ENCODE peak calls at places on chromosomes 2 and 18, in seven cellular contexts. One of them, this sample, is unnamed.

GRCh38 chr18:38940475-38940862 is 1374.9 kb upstream of the CELF4 start:
- DNase-seq in CD4-positive, alpha-beta T cell: no peak
- DNase-seq in glutamatergic neuron: no peak
- DNase-seq in neural crest cell: no peak
- DNase-seq in thyroid gland: no peak
- DNase-seq in H9: no peak
- DNase-seq in cardiac fibroblast: no peak
- DNase-seq in this sample: no peak

GRCh38 chr18:75200071-75200470 is 8.9 kb downstream of the PTGR3 start:
- DNase-seq in glutamatergic neuron: no peak
- DNase-seq in cardiac fibroblast: no peak
- DNase-seq in H9: no peak
- DNase-seq in CD4-positive, alpha-beta T cell: no peak
- DNase-seq in thyroid gland: no peak
- DNase-seq in neural crest cell: no peak
- DNase-seq in this sample: no peak

GRCh38 chr2:189285962-189286648 is 106.5 kb upstream of the COL5A2 start:
- DNase-seq in H9: no peak
- DNase-seq in neural crest cell: no peak
- DNase-seq in cardiac fibroblast: peak
- DNase-seq in CD4-positive, alpha-beta T cell: no peak
- DNase-seq in thyroid gland: no peak
- DNase-seq in glutamatergic neuron: no peak
- DNase-seq in this sample: no peak

GRCh38 chr2:20450201-20451108 is 3.6 kb downstream of the RHOB start:
- DNase-seq in CD4-positive, alpha-beta T cell: no peak
- DNase-seq in neural crest cell: no peak
- DNase-seq in cardiac fibroblast: peak
- DNase-seq in H9: peak
- DNase-seq in thyroid gland: peak
- DNase-seq in glutamatergic neuron: peak
- DNase-seq in this sample: no peak

GRCh38 chr2:72864500-72864899 is 22.7 kb upstream of the SPR start:
- DNase-seq in cardiac fibroblast: peak
- DNase-seq in CD4-positive, alpha-beta T cell: no peak
- DNase-seq in thyroid gland: no peak
- DNase-seq in H9: no peak
- DNase-seq in neural crest cell: no peak
- DNase-seq in glutamatergic neuron: no peak
- DNase-seq in this sample: no peak

GRCh38 chr2:105388971-105389381 is 9.9 kb downstream of the FHL2 start:
- DNase-seq in glutamatergic neuron: no peak
- DNase-seq in H9: no peak
- DNase-seq in thyroid gland: no peak
- DNase-seq in neural crest cell: no peak
- DNase-seq in cardiac fibroblast: peak
- DNase-seq in CD4-positive, alpha-beta T cell: no peak
- DNase-seq in this sample: no peak

GRCh38 chr2:51859260-51859659 is 827.3 kb upstream of the NRXN1 start:
- DNase-seq in H9: no peak
- DNase-seq in CD4-positive, alpha-beta T cell: no peak
- DNase-seq in thyroid gland: no peak
- DNase-seq in neural crest cell: no peak
- DNase-seq in glutamatergic neuron: no peak
- DNase-seq in cardiac fibroblast: no peak
- DNase-seq in this sample: no peak

GRCh38 chr2:25041307-25041927 is 459 bp upstream of the EFR3B start:
- DNase-seq in glutamatergic neuron: peak
- DNase-seq in H9: peak
- DNase-seq in cardiac fibroblast: peak
- DNase-seq in neural crest cell: peak
- DNase-seq in CD4-positive, alpha-beta T cell: peak
- DNase-seq in thyroid gland: peak
- DNase-seq in this sample: no peak

GRCh38 chr2:25833566-25833965 is 44.7 kb downstream of the ASXL2 start:
- DNase-seq in thyroid gland: no peak
- DNase-seq in cardiac fibroblast: no peak
- DNase-seq in neural crest cell: no peak
- DNase-seq in glutamatergic neuron: no peak
- DNase-seq in CD4-positive, alpha-beta T cell: no peak
- DNase-seq in H9: no peak
- DNase-seq in this sample: no peak

GRCh38 chr2:74458957-74459290 is 686 bp downstream of the WBP1 start:
- DNase-seq in glutamatergic neuron: no peak
- DNase-seq in CD4-positive, alpha-beta T cell: no peak
- DNase-seq in H9: no peak
- DNase-seq in thyroid gland: no peak
- DNase-seq in neural crest cell: no peak
- DNase-seq in cardiac fibroblast: peak
- DNase-seq in this sample: no peak

GRCh38 chr18:78580835-78581339 is 398.7 kb upstream of the SALL3 start:
- DNase-seq in cardiac fibroblast: no peak
- DNase-seq in glutamatergic neuron: no peak
- DNase-seq in H9: no peak
- DNase-seq in neural crest cell: no peak
- DNase-seq in CD4-positive, alpha-beta T cell: no peak
- DNase-seq in thyroid gland: no peak
- DNase-seq in this sample: no peak

GRCh38 chr2:188785515-188785914 is 188.7 kb upstream of the COL3A1 start:
- DNase-seq in glutamatergic neuron: no peak
- DNase-seq in cardiac fibroblast: peak
- DNase-seq in H9: no peak
- DNase-seq in neural crest cell: no peak
- DNase-seq in CD4-positive, alpha-beta T cell: no peak
- DNase-seq in thyroid gland: no peak
- DNase-seq in this sample: no peak

GRCh38 chr2:17636989-17637906 is 96.8 kb downstream of the VSNL1 start:
- DNase-seq in neural crest cell: no peak
- DNase-seq in thyroid gland: peak
- DNase-seq in cardiac fibroblast: no peak
- DNase-seq in glutamatergic neuron: peak
- DNase-seq in H9: no peak
- DNase-seq in CD4-positive, alpha-beta T cell: no peak
- DNase-seq in this sample: no peak

GRCh38 chr2:19848029-19848750 is 53.6 kb downstream of the TTC32 start:
- DNase-seq in cardiac fibroblast: no peak
- DNase-seq in H9: peak
- DNase-seq in thyroid gland: no peak
- DNase-seq in CD4-positive, alpha-beta T cell: no peak
- DNase-seq in glutamatergic neuron: no peak
- DNase-seq in neural crest cell: no peak
- DNase-seq in this sample: no peak

GRCh38 chr2:11988691-11989465 is 242.4 kb downstream of the LPIN1 start:
- DNase-seq in glutamatergic neuron: no peak
- DNase-seq in cardiac fibroblast: no peak
- DNase-seq in thyroid gland: no peak
- DNase-seq in CD4-positive, alpha-beta T cell: no peak
- DNase-seq in neural crest cell: no peak
- DNase-seq in H9: no peak
- DNase-seq in this sample: no peak

GRCh38 chr2:109348645-109349554 is 219.9 kb downstream of the SH3RF3 start:
- DNase-seq in CD4-positive, alpha-beta T cell: peak
- DNase-seq in glutamatergic neuron: no peak
- DNase-seq in thyroid gland: no peak
- DNase-seq in neural crest cell: no peak
- DNase-seq in cardiac fibroblast: no peak
- DNase-seq in H9: no peak
- DNase-seq in this sample: no peak

GRCh38 chr2:95328386-95329125 is 31.4 kb downstream of the KCNIP3 start:
- DNase-seq in thyroid gland: peak
- DNase-seq in H9: no peak
- DNase-seq in neural crest cell: no peak
- DNase-seq in cardiac fibroblast: peak
- DNase-seq in glutamatergic neuron: no peak
- DNase-seq in CD4-positive, alpha-beta T cell: no peak
- DNase-seq in this sample: no peak

GRCh38 chr2:150282821-150283309 is 204.6 kb downstream of the RND3 start:
- DNase-seq in cardiac fibroblast: peak
- DNase-seq in glutamatergic neuron: no peak
- DNase-seq in CD4-positive, alpha-beta T cell: no peak
- DNase-seq in H9: no peak
- DNase-seq in thyroid gland: no peak
- DNase-seq in neural crest cell: no peak
- DNase-seq in this sample: no peak

GRCh38 chr2:58052978-58053377 is 6.4 kb downstream of the VRK2 start:
- DNase-seq in thyroid gland: no peak
- DNase-seq in neural crest cell: no peak
- DNase-seq in glutamatergic neuron: no peak
- DNase-seq in CD4-positive, alpha-beta T cell: no peak
- DNase-seq in H9: no peak
- DNase-seq in cardiac fibroblast: no peak
- DNase-seq in this sample: no peak

GRCh38 chr18:78390348-78390929 is 589.2 kb upstream of the SALL3 start:
- DNase-seq in glutamatergic neuron: no peak
- DNase-seq in cardiac fibroblast: no peak
- DNase-seq in CD4-positive, alpha-beta T cell: no peak
- DNase-seq in H9: peak
- DNase-seq in neural crest cell: no peak
- DNase-seq in thyroid gland: no peak
- DNase-seq in this sample: no peak

GRCh38 chr18:41146301-41146700 is 808.7 kb upstream of the PIK3C3 start:
- DNase-seq in glutamatergic neuron: no peak
- DNase-seq in H9: no peak
- DNase-seq in CD4-positive, alpha-beta T cell: no peak
- DNase-seq in thyroid gland: no peak
- DNase-seq in cardiac fibroblast: no peak
- DNase-seq in neural crest cell: no peak
- DNase-seq in this sample: no peak

GRCh38 chr18:49697757-49698595 is 115.4 kb downstream of the ACAA2 start:
- DNase-seq in cardiac fibroblast: peak
- DNase-seq in H9: peak
- DNase-seq in neural crest cell: no peak
- DNase-seq in thyroid gland: peak
- DNase-seq in CD4-positive, alpha-beta T cell: no peak
- DNase-seq in glutamatergic neuron: no peak
- DNase-seq in this sample: no peak

GRCh38 chr2:197453914-197454398 is 604 bp downstream of the COQ10B start:
- DNase-seq in H9: peak
- DNase-seq in thyroid gland: no peak
- DNase-seq in CD4-positive, alpha-beta T cell: no peak
- DNase-seq in cardiac fibroblast: peak
- DNase-seq in neural crest cell: no peak
- DNase-seq in glutamatergic neuron: no peak
- DNase-seq in this sample: no peak

GRCh38 chr18:7723558-7723957 is 156.4 kb downstream of the PTPRM start:
- DNase-seq in glutamatergic neuron: no peak
- DNase-seq in CD4-positive, alpha-beta T cell: no peak
- DNase-seq in neural crest cell: no peak
- DNase-seq in thyroid gland: no peak
- DNase-seq in H9: peak
- DNase-seq in cardiac fibroblast: no peak
- DNase-seq in this sample: no peak
- TF ChIP-seq CTCF in glutamatergic neuron: no peak
- TF ChIP-seq CTCF in CD4-positive, alpha-beta T cell: no peak
- TF ChIP-seq CTCF in neural crest cell: no peak
- TF ChIP-seq CTCF in thyroid gland: no peak
- TF ChIP-seq CTCF in H9: peak
- TF ChIP-seq CTCF in cardiac fibroblast: no peak
- TF ChIP-seq CTCF in this sample: no peak

DNA sequence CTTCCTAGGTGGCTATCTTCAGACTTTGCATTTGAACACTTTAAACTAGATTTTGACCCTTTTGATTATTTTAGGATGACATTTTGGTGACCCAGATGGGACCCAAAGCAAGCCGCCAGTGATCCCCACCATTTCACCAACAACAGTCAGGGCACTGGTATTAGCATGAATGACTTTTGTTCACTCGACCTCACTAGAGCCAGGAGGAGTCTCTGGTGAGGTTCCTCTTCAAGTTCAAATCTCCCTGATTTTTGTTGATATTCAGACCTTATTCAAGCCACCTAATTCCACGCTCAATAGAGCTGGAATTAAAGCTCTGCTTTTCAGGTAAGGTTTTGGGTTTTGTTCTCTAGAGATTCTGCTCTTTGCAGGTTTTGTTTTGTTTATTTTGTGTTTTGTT is 202.3 kb downstream of the MREG start:
- DNase-seq in cardiac fibroblast: no peak
- DNase-seq in thyroid gland: no peak
- DNase-seq in CD4-positive, alpha-beta T cell: no peak
- DNase-seq in glutamatergic neuron: no peak
- DNase-seq in neural crest cell: no peak
- DNase-seq in H9: no peak
- DNase-seq in this sample: no peak
- TF ChIP-seq CTCF in cardiac fibroblast: no peak
- TF ChIP-seq CTCF in thyroid gland: no peak
- TF ChIP-seq CTCF in CD4-positive, alpha-beta T cell: no peak
- TF ChIP-seq CTCF in glutamatergic neuron: no peak
- TF ChIP-seq CTCF in neural crest cell: no peak
- TF ChIP-seq CTCF in H9: no peak
- TF ChIP-seq CTCF in this sample: no peak

DNA sequence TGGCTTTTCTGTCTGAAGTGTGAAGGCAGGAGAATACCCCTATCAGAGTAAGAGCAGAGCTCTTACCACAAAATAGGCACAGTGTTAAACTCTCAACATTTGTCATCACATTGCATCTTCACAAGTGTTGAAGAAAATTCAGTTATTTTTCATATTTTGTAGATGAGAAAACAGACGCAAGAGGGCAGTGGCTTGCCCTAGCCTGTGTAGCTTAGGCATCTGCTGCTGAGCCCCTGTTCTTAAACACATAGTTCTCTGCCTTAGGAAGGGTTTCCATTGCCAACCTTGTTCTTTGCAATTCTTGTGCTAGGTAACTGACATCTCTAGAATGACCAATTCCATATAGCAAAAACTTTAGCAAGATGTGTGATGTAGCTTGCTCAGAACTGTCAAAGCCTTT is 112.7 kb upstream of the RMDN2 start:
- DNase-seq in glutamatergic neuron: no peak
- DNase-seq in CD4-positive, alpha-beta T cell: no peak
- DNase-seq in cardiac fibroblast: peak
- DNase-seq in neural crest cell: no peak
- DNase-seq in thyroid gland: no peak
- DNase-seq in H9: no peak
- DNase-seq in this sample: no peak
- TF ChIP-seq CTCF in glutamatergic neuron: no peak
- TF ChIP-seq CTCF in CD4-positive, alpha-beta T cell: no peak
- TF ChIP-seq CTCF in cardiac fibroblast: peak
- TF ChIP-seq CTCF in neural crest cell: no peak
- TF ChIP-seq CTCF in thyroid gland: no peak
- TF ChIP-seq CTCF in H9: no peak
- TF ChIP-seq CTCF in this sample: no peak

DNA sequence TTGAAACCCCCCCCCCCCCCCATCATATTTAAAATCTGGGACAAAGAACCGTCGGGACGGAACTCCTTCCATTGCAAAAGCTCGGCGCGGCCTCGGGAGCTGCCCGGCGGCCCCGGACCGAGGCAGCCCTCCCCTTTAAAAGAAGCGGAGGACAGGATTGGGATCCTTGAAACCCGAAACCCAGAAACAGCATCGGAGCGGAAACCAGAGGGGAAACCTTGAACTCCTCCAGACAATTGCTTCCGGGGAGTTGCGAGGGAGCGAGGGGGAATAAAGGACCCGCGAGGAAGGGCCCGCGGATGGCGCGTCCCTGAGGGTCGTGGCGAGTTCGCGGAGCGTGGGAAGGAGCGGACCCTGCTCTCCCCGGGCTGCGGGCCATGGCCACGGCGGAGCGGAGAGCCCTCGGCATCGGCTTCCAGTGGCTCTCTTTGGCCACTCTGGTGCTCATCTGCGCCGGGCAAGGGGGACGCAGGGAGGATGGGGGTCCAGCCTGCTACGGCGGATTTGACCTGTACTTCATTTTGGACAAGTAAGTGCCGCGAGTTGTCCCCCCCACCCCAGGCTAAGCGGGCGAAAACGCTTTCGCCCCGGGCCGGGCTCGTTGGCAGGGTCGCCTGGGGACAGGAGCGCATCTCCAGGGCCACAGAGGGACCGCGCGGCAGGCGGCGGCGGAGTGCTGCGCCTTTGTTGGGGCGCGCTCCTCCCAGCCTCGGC is at the start of gene ANTXR1:
- DNase-seq in CD4-positive, alpha-beta T cell: no peak
- DNase-seq in cardiac fibroblast: peak
- DNase-seq in glutamatergic neuron: peak
- DNase-seq in neural crest cell: peak
- DNase-seq in thyroid gland: peak
- DNase-seq in H9: peak
- DNase-seq in this sample: no peak
- TF ChIP-seq CTCF in CD4-positive, alpha-beta T cell: peak
- TF ChIP-seq CTCF in cardiac fibroblast: no peak
- TF ChIP-seq CTCF in glutamatergic neuron: peak
- TF ChIP-seq CTCF in neural crest cell: peak
- TF ChIP-seq CTCF in thyroid gland: no peak
- TF ChIP-seq CTCF in H9: no peak
- TF ChIP-seq CTCF in this sample: no peak

This sample was measured in omental fat pad.